ENCODE peak calls at places on chromosomes 5 and 9, in nine cellular contexts. One of them, this sample, is unnamed.

GRCh38 chr9:87599901-87600610 is 102.4 kb downstream of the DAPK1 start:
- DNase-seq in HTR-8/SVneo: peak
- DNase-seq in CD8-positive, alpha-beta memory T cell: no peak
- DNase-seq in activated T-cell treated with anti-CD3 and anti-CD28 coated beads for 4 hours: no peak
- DNase-seq in HL-60: no peak
- DNase-seq in stimulated activated CD8-positive, alpha-beta memory T cell treated with anti-CD3 and anti-CD28 coated beads, Interleukin-12 subunit alpha, Interleukin-12 subunit beta, amount 100 ng/mL, for 1 hour: no peak
- DNase-seq in fibroblast of lung: peak
- DNase-seq in activated CD8-positive, alpha-beta memory T cell treated with anti-CD3 and anti-CD28 coated beads for 48 hours: no peak
- DNase-seq in T47D: no peak
- DNase-seq in this sample: no peak

GRCh38 chr5:7321724-7322123 is 74.2 kb upstream of the ADCY2 start:
- DNase-seq in HTR-8/SVneo: no peak
- DNase-seq in CD8-positive, alpha-beta memory T cell: no peak
- DNase-seq in activated T-cell treated with anti-CD3 and anti-CD28 coated beads for 4 hours: no peak
- DNase-seq in HL-60: no peak
- DNase-seq in stimulated activated CD8-positive, alpha-beta memory T cell treated with anti-CD3 and anti-CD28 coated beads, Interleukin-12 subunit alpha, Interleukin-12 subunit beta, amount 100 ng/mL, for 1 hour: no peak
- DNase-seq in fibroblast of lung: peak
- DNase-seq in activated CD8-positive, alpha-beta memory T cell treated with anti-CD3 and anti-CD28 coated beads for 48 hours: no peak
- DNase-seq in T47D: no peak
- DNase-seq in this sample: no peak

GRCh38 chr9:93828331-93829097 is 126.6 kb downstream of the BARX1 start:
- DNase-seq in HTR-8/SVneo: no peak
- DNase-seq in CD8-positive, alpha-beta memory T cell: no peak
- DNase-seq in activated T-cell treated with anti-CD3 and anti-CD28 coated beads for 4 hours: no peak
- DNase-seq in HL-60: no peak
- DNase-seq in stimulated activated CD8-positive, alpha-beta memory T cell treated with anti-CD3 and anti-CD28 coated beads, Interleukin-12 subunit alpha, Interleukin-12 subunit beta, amount 100 ng/mL, for 1 hour: no peak
- DNase-seq in fibroblast of lung: no peak
- DNase-seq in activated CD8-positive, alpha-beta memory T cell treated with anti-CD3 and anti-CD28 coated beads for 48 hours: no peak
- DNase-seq in T47D: no peak
- DNase-seq in this sample: no peak

GRCh38 chr9:39588056-39588814 is 232.8 kb downstream of the SPATA31A1 start:
- DNase-seq in HTR-8/SVneo: no peak
- DNase-seq in CD8-positive, alpha-beta memory T cell: no peak
- DNase-seq in activated T-cell treated with anti-CD3 and anti-CD28 coated beads for 4 hours: no peak
- DNase-seq in HL-60: no peak
- DNase-seq in stimulated activated CD8-positive, alpha-beta memory T cell treated with anti-CD3 and anti-CD28 coated beads, Interleukin-12 subunit alpha, Interleukin-12 subunit beta, amount 100 ng/mL, for 1 hour: no peak
- DNase-seq in fibroblast of lung: no peak
- DNase-seq in activated CD8-positive, alpha-beta memory T cell treated with anti-CD3 and anti-CD28 coated beads for 48 hours: no peak
- DNase-seq in T47D: no peak
- DNase-seq in this sample: no peak

GRCh38 chr9:137445930-137446431 is 4.8 kb upstream of the ENTPD8 start:
- DNase-seq in HTR-8/SVneo: no peak
- DNase-seq in CD8-positive, alpha-beta memory T cell: no peak
- DNase-seq in activated T-cell treated with anti-CD3 and anti-CD28 coated beads for 4 hours: no peak
- DNase-seq in HL-60: no peak
- DNase-seq in stimulated activated CD8-positive, alpha-beta memory T cell treated with anti-CD3 and anti-CD28 coated beads, Interleukin-12 subunit alpha, Interleukin-12 subunit beta, amount 100 ng/mL, for 1 hour: no peak
- DNase-seq in fibroblast of lung: no peak
- DNase-seq in activated CD8-positive, alpha-beta memory T cell treated with anti-CD3 and anti-CD28 coated beads for 48 hours: no peak
- DNase-seq in T47D: no peak
- DNase-seq in this sample: no peak

GRCh38 chr9:123309611-123310010 is 41.2 kb upstream of the STRBP start:
- DNase-seq in HTR-8/SVneo: no peak
- DNase-seq in CD8-positive, alpha-beta memory T cell: no peak
- DNase-seq in activated T-cell treated with anti-CD3 and anti-CD28 coated beads for 4 hours: no peak
- DNase-seq in HL-60: no peak
- DNase-seq in stimulated activated CD8-positive, alpha-beta memory T cell treated with anti-CD3 and anti-CD28 coated beads, Interleukin-12 subunit alpha, Interleukin-12 subunit beta, amount 100 ng/mL, for 1 hour: no peak
- DNase-seq in fibroblast of lung: no peak
- DNase-seq in activated CD8-positive, alpha-beta memory T cell treated with anti-CD3 and anti-CD28 coated beads for 48 hours: no peak
- DNase-seq in T47D: no peak
- DNase-seq in this sample: no peak

GRCh38 chr9:27365977-27366376 is 69.0 kb upstream of the EQTN start:
- DNase-seq in HTR-8/SVneo: no peak
- DNase-seq in CD8-positive, alpha-beta memory T cell: no peak
- DNase-seq in activated T-cell treated with anti-CD3 and anti-CD28 coated beads for 4 hours: no peak
- DNase-seq in HL-60: no peak
- DNase-seq in stimulated activated CD8-positive, alpha-beta memory T cell treated with anti-CD3 and anti-CD28 coated beads, Interleukin-12 subunit alpha, Interleukin-12 subunit beta, amount 100 ng/mL, for 1 hour: no peak
- DNase-seq in fibroblast of lung: no peak
- DNase-seq in activated CD8-positive, alpha-beta memory T cell treated with anti-CD3 and anti-CD28 coated beads for 48 hours: no peak
- DNase-seq in T47D: no peak
- DNase-seq in this sample: no peak

GRCh38 chr5:14464661-14465060 is 116.9 kb upstream of the OTULINL start:
- DNase-seq in HTR-8/SVneo: no peak
- DNase-seq in CD8-positive, alpha-beta memory T cell: no peak
- DNase-seq in activated T-cell treated with anti-CD3 and anti-CD28 coated beads for 4 hours: no peak
- DNase-seq in HL-60: no peak
- DNase-seq in stimulated activated CD8-positive, alpha-beta memory T cell treated with anti-CD3 and anti-CD28 coated beads, Interleukin-12 subunit alpha, Interleukin-12 subunit beta, amount 100 ng/mL, for 1 hour: no peak
- DNase-seq in fibroblast of lung: no peak
- DNase-seq in activated CD8-positive, alpha-beta memory T cell treated with anti-CD3 and anti-CD28 coated beads for 48 hours: no peak
- DNase-seq in T47D: no peak
- DNase-seq in this sample: no peak

GRCh38 chr9:81635526-81636279 is 53.6 kb downstream of the TLE1 start:
- DNase-seq in HTR-8/SVneo: no peak
- DNase-seq in CD8-positive, alpha-beta memory T cell: no peak
- DNase-seq in activated T-cell treated with anti-CD3 and anti-CD28 coated beads for 4 hours: no peak
- DNase-seq in HL-60: no peak
- DNase-seq in stimulated activated CD8-positive, alpha-beta memory T cell treated with anti-CD3 and anti-CD28 coated beads, Interleukin-12 subunit alpha, Interleukin-12 subunit beta, amount 100 ng/mL, for 1 hour: no peak
- DNase-seq in fibroblast of lung: no peak
- DNase-seq in activated CD8-positive, alpha-beta memory T cell treated with anti-CD3 and anti-CD28 coated beads for 48 hours: no peak
- DNase-seq in T47D: no peak
- DNase-seq in this sample: no peak

GRCh38 chr9:129006328-129007034 is 21.6 kb downstream of the SH3GLB2 start:
- DNase-seq in HTR-8/SVneo: peak
- DNase-seq in CD8-positive, alpha-beta memory T cell: no peak
- DNase-seq in activated T-cell treated with anti-CD3 and anti-CD28 coated beads for 4 hours: no peak
- DNase-seq in HL-60: peak
- DNase-seq in stimulated activated CD8-positive, alpha-beta memory T cell treated with anti-CD3 and anti-CD28 coated beads, Interleukin-12 subunit alpha, Interleukin-12 subunit beta, amount 100 ng/mL, for 1 hour: peak
- DNase-seq in fibroblast of lung: peak
- DNase-seq in activated CD8-positive, alpha-beta memory T cell treated with anti-CD3 and anti-CD28 coated beads for 48 hours: no peak
- DNase-seq in T47D: peak
- DNase-seq in this sample: peak

GRCh38 chr5:141369994-141370848 is at the start of gene PCDHGB3:
- DNase-seq in HTR-8/SVneo: no peak
- DNase-seq in CD8-positive, alpha-beta memory T cell: peak
- DNase-seq in activated T-cell treated with anti-CD3 and anti-CD28 coated beads for 4 hours: no peak
- DNase-seq in HL-60: peak
- DNase-seq in stimulated activated CD8-positive, alpha-beta memory T cell treated with anti-CD3 and anti-CD28 coated beads, Interleukin-12 subunit alpha, Interleukin-12 subunit beta, amount 100 ng/mL, for 1 hour: no peak
- DNase-seq in fibroblast of lung: peak
- DNase-seq in activated CD8-positive, alpha-beta memory T cell treated with anti-CD3 and anti-CD28 coated beads for 48 hours: no peak
- DNase-seq in T47D: no peak
- DNase-seq in this sample: no peak

GRCh38 chr5:106006242-106006641 is 1664.5 kb downstream of the EFNA5 start:
- DNase-seq in HTR-8/SVneo: no peak
- DNase-seq in CD8-positive, alpha-beta memory T cell: no peak
- DNase-seq in activated T-cell treated with anti-CD3 and anti-CD28 coated beads for 4 hours: no peak
- DNase-seq in HL-60: no peak
- DNase-seq in stimulated activated CD8-positive, alpha-beta memory T cell treated with anti-CD3 and anti-CD28 coated beads, Interleukin-12 subunit alpha, Interleukin-12 subunit beta, amount 100 ng/mL, for 1 hour: no peak
- DNase-seq in fibroblast of lung: no peak
- DNase-seq in activated CD8-positive, alpha-beta memory T cell treated with anti-CD3 and anti-CD28 coated beads for 48 hours: no peak
- DNase-seq in T47D: no peak
- DNase-seq in this sample: no peak

GRCh38 chr5:132265336-132266030 is 8.0 kb downstream of the PDLIM4 start:
- DNase-seq in HTR-8/SVneo: peak
- DNase-seq in CD8-positive, alpha-beta memory T cell: no peak
- DNase-seq in activated T-cell treated with anti-CD3 and anti-CD28 coated beads for 4 hours: no peak
- DNase-seq in HL-60: no peak
- DNase-seq in stimulated activated CD8-positive, alpha-beta memory T cell treated with anti-CD3 and anti-CD28 coated beads, Interleukin-12 subunit alpha, Interleukin-12 subunit beta, amount 100 ng/mL, for 1 hour: no peak
- DNase-seq in fibroblast of lung: peak
- DNase-seq in activated CD8-positive, alpha-beta memory T cell treated with anti-CD3 and anti-CD28 coated beads for 48 hours: no peak
- DNase-seq in T47D: no peak
- DNase-seq in this sample: no peak

GRCh38 chr5:72156921-72157320 is 49.6 kb downstream of the MAP1B start:
- DNase-seq in HTR-8/SVneo: no peak
- DNase-seq in CD8-positive, alpha-beta memory T cell: no peak
- DNase-seq in activated T-cell treated with anti-CD3 and anti-CD28 coated beads for 4 hours: no peak
- DNase-seq in HL-60: no peak
- DNase-seq in stimulated activated CD8-positive, alpha-beta memory T cell treated with anti-CD3 and anti-CD28 coated beads, Interleukin-12 subunit alpha, Interleukin-12 subunit beta, amount 100 ng/mL, for 1 hour: no peak
- DNase-seq in fibroblast of lung: peak
- DNase-seq in activated CD8-positive, alpha-beta memory T cell treated with anti-CD3 and anti-CD28 coated beads for 48 hours: no peak
- DNase-seq in T47D: no peak
- DNase-seq in this sample: no peak

This sample was measured in naive B cell.